ENCODE peak calls at places on chromosome 7, in six cellular contexts. I, Q, R, O, F and Z are unnamed samples.

GRCh38 chr7:18495412-18496335 is at the start of gene HDAC9:
- DNase-seq in Q (peak), O (peak), I (peak), F (peak), R (no peak), Z (no peak)

GRCh38 chr7:97859606-97860204 is 12.5 kb downstream of the ASNS start:
- DNase-seq in F (no peak), R (no peak), I (no peak), Q (no peak), O (no peak), Z (no peak)

GRCh38 chr7:76315372-76315771 is 12.9 kb downstream of the HSPB1 start:
- DNase-seq in O (no peak), Q (no peak), R (no peak), F (peak), I (no peak), Z (no peak)

GRCh38 chr7:125127304-125127703 is 197.7 kb upstream of the POT1 start:
- DNase-seq in O (no peak), R (no peak), Q (no peak), I (no peak), F (no peak), Z (no peak)

GRCh38 chr7:134254311-134254710 is 62.4 kb downstream of the SLC35B4 start:
- DNase-seq in I (no peak), R (no peak), O (no peak), Q (no peak), F (no peak), Z (no peak)

GRCh38 chr7:158062661-158063060 is 525.0 kb downstream of the PTPRN2 start:
- DNase-seq in F (no peak), I (peak), Q (no peak), R (no peak), O (no peak), Z (no peak)

GRCh38 chr7:130893441-130893894 is 159.5 kb upstream of the KLF14 start:
- DNase-seq in F (no peak), R (no peak), Q (no peak), O (no peak), I (no peak), Z (no peak)

GRCh38 chr7:133796778-133797177 is 330.4 kb upstream of the LRGUK start:
- DNase-seq in R (no peak), O (no peak), Q (no peak), I (no peak), F (no peak), Z (no peak)

GRCh38 chr7:100493476-100494264 is 9.9 kb downstream of the NYAP1 start:
- DNase-seq in I (peak), F (peak), R (no peak), O (peak), Q (peak), Z (peak)

GRCh38 chr7:158779061-158779992 is 50.0 kb downstream of the ESYT2 start:
- DNase-seq in R (no peak), F (peak), I (peak), O (no peak), Q (no peak), Z (no peak)

GRCh38 chr7:142954680-142955268 is 7.4 kb downstream of the KEL start:
- DNase-seq in I (no peak), O (no peak), F (no peak), R (no peak), Q (no peak), Z (no peak)

GRCh38 chr7:139738101-139738489 is 39.7 kb downstream of the HIPK2 start:
- DNase-seq in Q (no peak), I (no peak), F (no peak), R (peak), O (no peak), Z (no peak)

GRCh38 chr7:139735466-139735865 is 42.3 kb downstream of the HIPK2 start:
- DNase-seq in I (no peak), F (no peak), O (no peak), Q (no peak), R (peak), Z (no peak)

GRCh38 chr7:139735912-139736595 is 41.7 kb downstream of the HIPK2 start:
- DNase-seq in F (no peak), Q (no peak), O (no peak), I (no peak), R (peak), Z (no peak)

GRCh38 chr7:139738772-139739171 is 39.0 kb downstream of the HIPK2 start:
- DNase-seq in I (no peak), F (no peak), O (no peak), R (no peak), Q (no peak), Z (no peak)

DNA sequence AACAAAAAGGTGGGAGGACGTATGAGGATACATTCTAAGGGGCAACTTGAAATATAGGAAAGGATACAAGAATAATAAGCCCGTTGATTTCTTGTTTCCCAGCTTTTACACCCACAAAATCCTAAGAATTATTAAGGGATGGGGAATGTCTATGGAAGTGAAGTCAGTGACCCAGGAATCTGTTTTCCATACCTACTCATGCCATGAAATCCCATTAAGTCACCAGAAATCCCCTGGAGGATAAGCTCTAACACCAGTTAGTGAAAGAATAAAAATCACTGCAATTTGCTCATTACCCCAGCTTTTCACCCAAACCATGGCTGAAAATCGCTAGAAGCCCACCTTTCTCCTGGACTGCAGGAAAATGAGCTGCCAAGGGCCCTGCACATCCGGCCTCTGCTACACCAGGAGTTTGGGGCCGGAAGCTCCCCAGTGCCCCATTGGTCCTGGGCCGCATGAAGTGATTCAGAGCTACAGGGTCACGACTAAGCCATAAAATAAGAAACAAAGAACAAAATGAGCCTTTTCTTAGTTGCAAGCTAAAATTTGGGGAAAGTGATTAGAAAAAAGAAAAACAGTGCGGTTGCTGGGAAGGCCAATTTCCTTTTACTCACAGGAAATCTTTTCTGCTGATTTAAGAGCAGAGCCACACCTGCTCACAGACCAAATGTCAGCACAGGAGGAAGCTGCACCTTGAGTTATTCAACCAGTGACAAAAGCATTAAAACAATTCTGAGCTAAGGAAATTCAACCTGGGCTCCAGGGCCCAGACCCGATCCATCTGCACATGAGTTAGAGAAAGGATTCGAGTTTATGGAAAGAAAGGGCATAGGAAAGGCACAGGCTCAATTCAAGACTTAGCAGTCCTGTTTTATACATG is 40.3 kb downstream of the HIPK2 start:
- DNase-seq in O (no peak), I (no peak), Q (no peak), R (peak), F (peak), Z (no peak)
- TF ChIP-seq CTCF in O (no peak), I (no peak), Q (no peak), R (no peak), F (no peak), Z (no peak)

GRCh38 chr7:32167815-32168214 is 97.6 kb upstream of the PDE1C start:
- DNase-seq in I (no peak), R (no peak), Q (no peak), F (no peak), O (no peak), Z (no peak)

GRCh38 chr7:32163911-32164310 is 93.7 kb upstream of the PDE1C start:
- DNase-seq in Q (no peak), I (no peak), R (no peak), F (no peak), O (no peak), Z (no peak)

GRCh38 chr7:32164341-32164996 is 94.3 kb upstream of the PDE1C start:
- DNase-seq in F (peak), I (peak), R (no peak), O (peak), Q (no peak), Z (peak)

GRCh38 chr7:32169236-32169635 is 99.0 kb upstream of the PDE1C start:
- DNase-seq in I (no peak), O (no peak), Q (no peak), F (no peak), R (no peak), Z (no peak)

GRCh38 chr7:32167256-32167655 is 97.0 kb upstream of the PDE1C start:
- DNase-seq in O (no peak), F (no peak), Q (no peak), I (no peak), R (no peak), Z (no peak)
- TF ChIP-seq CTCF in O (no peak), F (no peak), Q (no peak), I (no peak), R (no peak), Z (no peak)

GRCh38 chr7:90564455-90564854 is 31.7 kb upstream of the CDK14 start:
- DNase-seq in R (no peak), Q (no peak), F (no peak), O (no peak), I (no peak), Z (peak)
- TF ChIP-seq CTCF in R (no peak), Q (no peak), F (no peak), O (no peak), I (no peak), Z (no peak)

DNA sequence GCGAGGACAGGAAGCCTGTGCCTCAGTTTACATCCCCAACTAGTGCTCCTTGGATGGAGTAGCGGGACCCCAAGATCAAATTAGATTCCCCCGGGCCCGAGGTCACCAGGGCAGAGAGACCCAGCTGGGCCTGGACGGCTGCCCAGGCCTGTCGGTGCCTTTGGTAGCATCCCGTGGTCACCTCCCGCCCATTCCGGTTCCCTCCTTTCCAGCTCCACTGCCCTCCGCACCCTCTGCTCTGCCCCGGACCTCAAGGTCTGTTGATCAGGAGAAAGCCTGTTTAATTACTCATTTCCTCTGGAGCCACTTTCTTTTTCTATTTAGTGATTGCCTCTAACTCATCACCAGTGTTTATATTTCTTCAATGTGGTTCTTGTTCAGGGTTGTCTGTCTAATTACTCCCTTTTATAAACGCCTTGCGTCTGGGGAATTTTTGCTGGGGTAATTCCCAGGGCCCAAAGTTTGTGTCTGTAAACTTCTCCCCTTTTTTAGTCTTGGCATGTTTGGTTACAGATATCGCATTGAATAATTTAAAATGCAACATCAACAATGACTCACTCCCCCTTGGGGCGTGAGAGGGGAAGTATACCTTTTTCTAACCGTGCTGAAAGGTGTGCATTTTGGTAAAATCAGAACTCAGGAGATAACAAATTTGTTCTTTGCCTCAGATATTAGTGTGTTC is 1.9 kb downstream of the FOXK1 start:
- DNase-seq in F (peak), O (no peak), R (no peak), I (peak), Q (peak), Z (peak)
- TF ChIP-seq CTCF in F (peak), O (no peak), R (no peak), I (no peak), Q (peak), Z (no peak)

GRCh38 chr7:27929127-27929526 is 189.2 kb downstream of the TAX1BP1 start:
- DNase-seq in R (no peak), I (no peak), F (no peak), O (no peak), Q (no peak), Z (no peak)
- TF ChIP-seq CTCF in R (no peak), I (no peak), F (no peak), O (no peak), Q (no peak), Z (peak)

DNA sequence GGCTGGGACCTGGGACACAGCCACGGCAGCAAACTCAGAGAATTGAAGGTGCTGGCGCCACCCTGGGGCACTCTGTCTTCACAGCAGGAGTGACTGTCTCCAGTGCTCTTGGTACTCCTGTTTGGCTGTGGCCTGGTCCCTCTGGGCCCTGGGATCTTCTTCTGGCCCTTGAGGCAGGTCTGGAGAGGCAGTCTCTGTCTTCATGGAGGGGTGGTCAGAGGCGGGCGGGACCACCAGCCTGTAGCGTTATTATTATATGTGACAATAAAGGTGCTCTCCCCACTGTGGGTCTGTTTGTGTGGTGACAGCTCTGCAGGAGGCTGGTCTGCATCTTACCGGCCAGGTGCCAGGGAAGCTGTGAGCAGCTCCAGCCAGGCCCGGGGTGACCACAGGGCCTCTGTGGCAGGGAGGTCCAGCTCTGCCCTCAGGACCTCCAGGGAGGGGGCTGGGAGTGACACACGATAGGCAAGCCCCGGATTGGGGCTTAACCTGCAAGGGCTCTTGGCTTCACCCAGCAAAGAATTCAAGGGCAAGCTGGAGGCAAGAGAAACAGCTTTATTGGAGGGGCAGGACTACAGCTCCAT is 70.3 kb downstream of the MYL10 start:
- DNase-seq in R (peak), O (no peak), F (no peak), Q (no peak), I (no peak), Z (no peak)
- TF ChIP-seq CTCF in R (no peak), O (no peak), F (no peak), Q (no peak), I (no peak), Z (no peak)

GRCh38 chr7:27933691-27934565 is 194.0 kb downstream of the TAX1BP1 start:
- DNase-seq in F (no peak), I (no peak), O (peak), R (no peak), Q (no peak), Z (no peak)
- TF ChIP-seq CTCF in F (no peak), I (peak), O (no peak), R (no peak), Q (peak), Z (peak)

DNA sequence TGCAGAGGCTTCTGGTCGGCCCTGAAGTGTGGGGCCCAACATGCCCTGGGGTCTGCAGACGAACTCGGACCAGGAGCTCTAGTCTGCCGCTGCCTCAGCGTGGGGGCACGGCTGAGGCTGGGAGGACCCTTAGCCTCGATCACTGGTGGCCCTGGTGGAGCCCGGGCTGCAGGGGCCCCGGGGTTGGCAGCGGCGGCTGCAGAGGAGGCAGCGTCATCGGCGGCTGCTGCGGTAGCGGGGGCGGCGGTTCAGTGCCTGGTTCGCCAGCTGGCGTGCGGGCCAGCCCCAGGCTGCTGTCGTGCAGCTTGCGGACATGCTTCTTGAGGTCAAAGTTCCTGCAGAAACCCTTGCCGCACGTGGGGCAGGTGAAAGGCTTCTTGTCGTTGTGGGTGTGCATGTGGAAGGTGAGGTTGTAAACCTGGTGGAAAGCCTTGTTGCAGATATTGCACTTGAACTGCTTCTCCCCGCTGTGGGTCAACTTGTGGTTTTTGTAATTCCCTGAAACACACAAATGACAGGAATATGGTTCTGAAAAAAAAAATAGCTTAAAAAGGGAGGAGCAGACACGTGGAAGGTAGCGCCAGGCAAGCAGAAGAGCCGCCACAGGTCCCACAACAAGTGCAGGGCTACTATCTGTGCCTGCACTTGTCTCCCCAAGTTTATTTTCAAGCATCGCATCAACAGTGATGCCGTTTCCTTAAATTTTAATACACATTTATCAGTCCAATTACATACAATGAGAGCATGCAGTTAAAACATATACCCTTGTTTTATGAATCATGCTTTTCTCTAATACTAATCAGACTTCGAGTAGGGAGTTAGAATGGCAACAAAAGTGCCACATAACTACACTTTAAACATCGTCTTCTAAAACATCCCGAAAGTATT is 2.4 kb downstream of the FEZF1 start:
- DNase-seq in F (no peak), O (peak), Q (no peak), R (no peak), I (no peak), Z (no peak)
- TF ChIP-seq CTCF in F (no peak), O (no peak), Q (no peak), R (no peak), I (no peak), Z (no peak)

DNA sequence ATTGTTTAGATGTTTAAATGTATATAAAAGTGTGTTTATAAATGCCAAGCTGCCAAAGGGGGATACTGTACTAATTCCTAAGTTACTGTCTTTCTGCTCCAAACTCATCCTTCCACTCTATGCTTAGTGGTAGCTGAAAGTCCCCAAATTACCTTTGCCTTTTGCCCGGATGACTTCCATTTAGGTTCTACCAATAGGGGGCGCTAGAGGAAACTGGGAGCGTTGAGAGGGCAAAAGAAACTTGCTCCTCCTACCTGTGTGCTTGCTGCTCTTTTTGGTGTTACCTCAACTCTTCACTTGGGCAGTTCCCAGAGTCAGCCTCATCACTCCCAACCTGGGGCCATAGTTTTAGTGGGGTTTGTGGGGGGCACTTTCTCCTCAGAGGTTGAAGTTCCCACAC is 5.9 kb upstream of the OR2A25 start:
- DNase-seq in R (no peak), F (no peak), Q (no peak), I (no peak), O (peak), Z (no peak)
- TF ChIP-seq CTCF in R (no peak), F (peak), Q (no peak), I (no peak), O (peak), Z (no peak)

DNA sequence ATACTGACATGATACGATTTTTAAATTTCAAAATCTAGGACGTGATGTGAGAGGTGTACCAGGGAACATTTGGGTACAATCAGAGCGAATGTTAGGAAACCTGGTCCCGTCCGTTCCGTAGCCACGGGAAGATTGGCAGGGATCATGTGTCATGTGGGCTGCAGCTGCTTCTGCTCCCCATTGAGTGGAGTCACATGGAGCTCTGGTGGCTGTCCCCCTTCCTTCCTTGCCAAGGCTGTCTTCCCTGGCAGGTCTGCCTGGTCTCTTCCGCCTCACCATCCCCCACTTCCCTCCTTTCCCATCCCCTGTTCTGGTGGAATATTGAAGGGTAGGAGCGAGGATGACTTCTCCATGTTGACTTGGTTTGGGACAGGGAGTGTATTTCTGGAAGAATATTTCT is 33.8 kb upstream of the FAM180A start:
- DNase-seq in F (no peak), Q (no peak), I (no peak), O (no peak), R (no peak), Z (no peak)
- TF ChIP-seq CTCF in F (no peak), Q (no peak), I (no peak), O (no peak), R (no peak), Z (no peak)